ENCODE peak calls at places on chromosomes 16 and 17, in five cellular contexts. H, C, L, W and J are unnamed samples.

GRCh38 chr17:39617446-39618251 is 9.1 kb upstream of the PPP1R1B start:
- DNase-seq in L (no peak), C (peak), W (peak), H (peak), J (peak)

GRCh38 chr16:59964232-59964924 is 1230.3 kb upstream of the GOT2 start:
- DNase-seq in L (no peak), C (no peak), H (no peak), W (no peak), J (no peak)

GRCh38 chr16:15843635-15844279 is 13.1 kb downstream of the MYH11 start:
- DNase-seq in H (no peak), L (no peak), W (no peak), C (no peak), J (no peak)

GRCh38 chr17:64334851-64335250 is 55.8 kb downstream of the PECAM1 start:
- DNase-seq in L (no peak), C (no peak), W (no peak), H (no peak), J (no peak)

GRCh38 chr17:13518271-13519000 is 83.3 kb downstream of the HS3ST3A1 start:
- DNase-seq in W (no peak), L (no peak), C (no peak), H (no peak), J (no peak)

GRCh38 chr16:56800355-56800754 is 64.7 kb upstream of the SLC12A3 start:
- DNase-seq in L (no peak), H (no peak), W (no peak), C (no peak), J (no peak)

GRCh38 chr16:30533748-30534367 is 800 bp downstream of the ZNF747 start:
- DNase-seq in C (no peak), H (no peak), W (no peak), L (no peak), J (no peak)

GRCh38 chr16:67672306-67672705 is 5.7 kb downstream of the C16orf86 start:
- DNase-seq in H (no peak), L (no peak), W (no peak), C (no peak), J (no peak)

GRCh38 chr17:65684631-65685030 is 123.2 kb upstream of the AXIN2 start:
- DNase-seq in W (no peak), L (no peak), H (peak), C (no peak), J (no peak)

GRCh38 chr17:50080827-50081226 is 14.3 kb upstream of the PDK2 start:
- DNase-seq in H (no peak), L (no peak), W (no peak), C (no peak), J (no peak)